ENCODE peak calls at places on chromosomes 11 and 22, in four cellular contexts. R, B, W and F are unnamed samples.

GRCh38 chr22:30444632-30445437 is 19.3 kb downstream of the MTFP1 start:
- DNase-seq in B (peak; percentile 87), R (peak; percentile 52), W (peak; percentile 59), F (peak; percentile 85)

GRCh38 chr11:62119569-62119968 is 4.2 kb upstream of the INCENP start:
- DNase-seq in W (no peak), R (no peak), B (no peak), F (no peak)

GRCh38 chr11:134248910-134249480 is 4.2 kb downstream of the THYN1 start:
- DNase-seq in B (no peak), R (peak; percentile 53), W (no peak), F (no peak)

GRCh38 chr11:2675540-2675939 is 24.3 kb downstream of the KCNQ1OT1 start:
- DNase-seq in B (no peak), W (no peak), R (no peak), F (peak; percentile 12)

GRCh38 chr22:32469799-32470212 is 4.8 kb upstream of the FBXO7 start:
- DNase-seq in R (peak; percentile 84), W (no peak), B (peak; percentile 45), F (no peak)

GRCh38 chr11:47946682-47947575 is 33.4 kb upstream of the PTPRJ start:
- DNase-seq in W (no peak), B (peak; percentile 81), R (peak; percentile 95), F (peak; percentile 48)

GRCh38 chr22:43882122-43882767 is 9.6 kb downstream of the PNPLA5 start:
- DNase-seq in W (no peak), R (no peak), B (no peak), F (peak; percentile 6)

GRCh38 chr11:83025267-83025704 is 46.4 kb downstream of the RAB30 start:
- DNase-seq in W (no peak), R (no peak), B (no peak), F (no peak)

GRCh38 chr11:27696961-27697360 is 3.3 kb downstream of the BDNF start:
- DNase-seq in R (peak; percentile 85), W (no peak), B (no peak), F (no peak)

GRCh38 chr11:88494857-88495256 is 157.3 kb upstream of the CTSC start:
- DNase-seq in B (peak; percentile 20), R (no peak), W (no peak), F (no peak)

GRCh38 chr11:119728651-119729580 is at the start of gene NECTIN1:
- DNase-seq in R (peak; percentile 79), B (peak; percentile 95), W (peak; percentile 71), F (peak; percentile 89)

DNA sequence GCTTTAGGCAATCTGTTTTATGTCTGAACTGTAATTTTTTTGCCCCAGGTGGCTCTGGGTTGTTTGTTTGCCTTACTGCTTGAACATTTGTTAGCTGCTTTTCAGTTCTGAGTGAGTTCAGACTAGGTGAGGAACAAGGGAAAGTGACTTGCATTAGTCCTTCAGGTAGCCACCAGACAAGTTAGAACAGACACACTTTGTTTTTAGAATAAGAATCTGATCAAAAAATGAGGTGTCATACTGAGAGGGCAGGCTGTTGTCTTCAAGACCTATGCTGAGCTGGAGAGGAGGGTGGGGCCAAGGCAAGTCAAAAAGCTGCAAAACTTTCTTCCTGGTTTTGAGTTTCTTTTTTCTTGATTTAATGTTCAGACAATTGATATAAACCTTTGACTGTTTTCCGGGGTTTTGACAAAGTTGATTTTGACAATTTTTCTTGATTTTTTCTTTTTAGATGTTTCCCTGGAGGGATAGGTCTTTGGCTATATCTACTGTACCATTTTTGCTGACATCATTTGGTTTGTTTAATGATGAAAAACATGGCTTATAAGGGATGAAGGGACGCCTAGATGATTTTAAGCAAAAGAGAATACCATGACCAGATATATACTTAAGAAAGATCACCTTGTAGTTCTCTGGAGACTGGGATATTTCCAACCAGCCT is 182.8 kb downstream of the WNT11 start:
- DNase-seq in B (no peak), W (no peak), R (no peak), F (no peak)
- H3K56ac ChIP-seq in B (no peak overlapping the region), W (no peak overlapping the region), R (no peak overlapping the region), F (no peak overlapping the region)

DNA sequence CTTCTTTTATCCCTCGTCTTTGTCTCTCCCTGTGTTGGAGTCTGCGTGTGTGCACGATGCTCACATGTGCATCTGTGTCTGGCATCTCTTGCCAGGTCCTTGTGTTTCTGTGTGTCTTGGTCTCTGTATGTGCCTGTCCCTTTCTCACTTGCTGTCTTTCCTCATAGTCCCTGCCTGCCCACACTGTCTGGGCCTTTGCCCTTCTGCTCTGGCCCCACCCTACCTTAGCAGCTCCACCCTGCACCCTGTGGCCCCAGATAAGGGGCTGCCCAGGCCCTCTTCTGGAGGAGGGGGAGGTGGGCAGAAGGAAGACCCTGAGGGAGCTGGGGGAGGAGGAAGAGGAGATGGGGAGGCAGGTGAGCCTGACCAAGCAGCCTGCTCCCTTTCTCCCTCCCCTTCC is 2.8 kb downstream of the EHBP1L1 start:
- DNase-seq in B (no peak), R (no peak), W (no peak), F (no peak)
- H3K18ac ChIP-seq in B (no peak overlapping the region), R (no peak overlapping the region), W (no peak overlapping the region), F (no peak overlapping the region)

DNA sequence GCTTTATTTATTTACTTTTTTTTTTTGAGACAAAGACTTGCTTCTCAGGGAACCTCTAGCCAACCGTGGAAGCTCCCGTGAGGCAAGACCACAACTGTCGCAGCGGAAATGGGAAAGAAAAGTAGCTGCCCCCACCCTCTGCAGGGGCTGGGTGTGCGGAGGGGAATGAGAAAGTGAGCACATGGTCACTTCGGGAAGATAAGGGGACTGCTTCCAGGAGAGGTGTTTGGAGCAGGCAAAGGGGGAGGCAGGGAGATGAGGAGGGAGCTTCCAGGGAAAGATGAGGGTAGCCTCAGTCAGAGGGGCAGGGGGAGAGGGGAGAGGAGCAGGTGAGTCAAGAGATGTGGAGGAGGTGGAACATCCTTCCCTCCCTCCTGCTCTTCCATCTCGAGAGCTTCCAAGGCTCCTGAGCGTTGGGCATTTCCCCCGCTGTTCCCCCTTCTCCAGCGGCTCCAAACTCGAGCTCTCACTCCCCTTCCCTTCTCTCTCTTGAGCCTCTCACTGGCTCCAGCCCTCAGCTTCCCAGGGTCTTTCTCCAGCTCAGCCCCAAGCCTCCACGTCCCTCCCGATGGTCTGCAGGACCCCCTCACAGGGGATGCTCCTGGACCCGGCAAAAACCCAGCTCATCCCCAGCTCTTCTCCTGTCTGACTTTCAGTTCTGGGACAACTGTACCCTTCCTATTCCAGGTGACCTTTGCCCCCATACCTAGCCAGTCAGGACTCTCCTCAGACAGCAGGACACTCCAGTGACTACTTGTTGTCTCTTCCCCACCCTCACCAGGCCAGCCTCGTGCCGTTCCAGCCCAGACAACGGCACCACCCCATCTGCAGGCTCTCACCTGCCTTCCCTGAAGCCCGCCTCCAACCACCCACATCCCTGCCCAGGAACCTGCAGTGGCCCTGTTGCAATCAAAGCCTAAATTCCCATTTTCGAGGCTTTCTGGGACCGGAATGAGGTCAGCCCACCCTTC is 4.0 kb downstream of the IL2RB start:
- DNase-seq in B (no peak), R (peak; percentile 2), W (no peak), F (no peak)
- H3K56ac ChIP-seq in B (peak overlapping the region; percentile 42), R (no peak overlapping the region), W (no peak overlapping the region), F (no peak overlapping the region)

GRCh38 chr11:76245720-76246119 is 39.4 kb upstream of the WNT11 start:
- DNase-seq in R (no peak), W (no peak), B (no peak), F (no peak)

GRCh38 chr11:76244311-76245061 is 38.2 kb upstream of the WNT11 start:
- DNase-seq in R (no peak), B (no peak), W (no peak), F (no peak)

GRCh38 chr11:76243157-76243556 is 36.9 kb upstream of the WNT11 start:
- DNase-seq in B (peak; percentile 87), W (no peak), R (no peak), F (peak; percentile 80)

GRCh38 chr11:76242004-76242779 is 35.9 kb upstream of the WNT11 start:
- DNase-seq in B (no peak), R (no peak), W (no peak), F (no peak)

DNA sequence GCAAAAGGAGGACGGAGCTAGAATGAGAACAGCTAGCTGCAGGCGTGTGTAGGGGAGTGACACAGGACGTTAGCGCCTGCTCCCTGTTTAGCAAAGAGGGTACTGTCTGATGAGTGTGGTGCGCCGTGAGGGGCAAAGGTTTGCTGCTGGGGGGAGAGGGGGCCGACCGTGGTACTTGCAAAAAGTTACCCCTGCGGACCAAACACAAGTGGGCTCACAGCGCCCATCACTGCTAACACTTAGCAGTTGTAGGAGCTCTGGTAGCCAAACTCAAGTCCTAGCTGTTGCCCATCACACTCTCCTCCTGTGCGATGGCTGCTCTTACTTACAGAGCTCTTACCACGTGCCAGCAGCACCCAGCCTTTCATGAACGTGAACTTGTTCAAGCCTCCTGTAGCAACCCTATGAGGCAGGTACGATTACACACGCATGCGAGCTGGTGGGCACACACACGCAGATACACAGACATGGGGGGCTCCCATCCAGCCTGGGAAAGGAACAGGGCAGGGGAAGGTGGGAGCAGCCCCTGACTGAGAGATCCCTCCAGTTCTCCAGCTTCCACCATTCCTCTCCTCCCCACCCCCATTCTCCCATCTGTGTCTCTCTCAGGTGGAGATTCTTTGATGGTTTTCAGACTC is 37.5 kb upstream of the WNT11 start:
- DNase-seq in B (no peak), R (no peak), W (no peak), F (no peak)
- H3K18ac ChIP-seq in B (no peak overlapping the region), R (no peak overlapping the region), W (no peak overlapping the region), F (no peak overlapping the region)

GRCh38 chr11:92714111-92714510 is 255.3 kb upstream of the MTNR1B start:
- DNase-seq in R (no peak), W (no peak), B (no peak), F (no peak)

GRCh38 chr11:92707173-92707619 is 262.3 kb upstream of the MTNR1B start:
- DNase-seq in W (no peak), R (no peak), B (no peak), F (no peak)

GRCh38 chr11:92709329-92709728 is 260.1 kb upstream of the MTNR1B start:
- DNase-seq in B (no peak), R (no peak), W (no peak), F (no peak)

GRCh38 chr11:92707665-92708064 is 261.8 kb upstream of the MTNR1B start:
- DNase-seq in B (no peak), W (no peak), R (no peak), F (no peak)

GRCh38 chr11:92711913-92712312 is 257.5 kb upstream of the MTNR1B start:
- DNase-seq in W (no peak), B (no peak), R (no peak), F (no peak)
- H3K56ac ChIP-seq in W (no peak overlapping the region), B (no peak overlapping the region), R (no peak overlapping the region), F (no peak overlapping the region)

GRCh38 chr11:29809121-29809520 is 207.7 kb downstream of the KCNA4 start:
- DNase-seq in R (no peak), W (no peak), B (peak; percentile 6), F (no peak)
- H3K18ac ChIP-seq in R (no peak overlapping the region), W (no peak overlapping the region), B (no peak overlapping the region), F (no peak overlapping the region)

DNA sequence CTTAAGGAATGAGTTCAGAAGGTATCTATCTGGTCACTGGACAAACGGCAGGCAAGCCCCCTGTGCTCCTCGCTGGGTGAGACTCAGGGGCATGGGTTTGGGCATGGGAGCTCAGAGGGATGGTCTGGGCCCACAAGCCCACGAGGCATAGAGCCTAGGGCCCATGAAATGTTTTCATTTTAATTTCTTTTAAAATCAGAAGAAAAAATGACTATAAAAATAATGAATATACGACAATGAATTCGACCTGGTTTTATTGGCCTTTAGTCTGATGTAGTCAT is 77.9 kb upstream of the WNT7B start:
- DNase-seq in R (no peak), W (no peak), B (no peak), F (no peak)
- H3K56ac ChIP-seq in R (no peak overlapping the region), W (no peak overlapping the region), B (no peak overlapping the region), F (no peak overlapping the region)